ENCODE peak calls at places on chromosomes 12 and 14, in five cellular contexts. V is HCT116, P is mesendoderm, Q is upper lobe of right lung, D is adrenal gland. Y is an unnamed sample. For H3K36me3, the result is how much of the 10 kb centered on the place peaks cover.

GRCh38 chr12:130804216-130804615 is 34.8 kb downstream of the STX2 start:
- DNase-seq in Q (no peak), V (no peak), P (no peak), D (no peak), Y (no peak)

GRCh38 chr14:61502459-61503093 is 181.2 kb downstream of the PRKCH start:
- DNase-seq in P (peak), Q (no peak), D (no peak), V (no peak), Y (no peak)

GRCh38 chr12:88522961-88523360 is 57.3 kb downstream of the KITLG start:
- DNase-seq in Q (no peak), D (no peak), P (no peak), V (no peak), Y (no peak)

GRCh38 chr14:99575043-99576023 is 28.7 kb downstream of the CCDC85C start:
- DNase-seq in V (no peak), Q (peak), D (peak), P (peak), Y (peak)

GRCh38 chr14:105867961-105868599 is 341.7 kb downstream of the TMEM121 start:
- DNase-seq in V (no peak), Q (no peak), P (no peak), D (peak), Y (peak)

GRCh38 chr12:31868980-31869379 is 90.2 kb upstream of the RESF1 start:
- DNase-seq in D (peak), P (no peak), Q (no peak), V (no peak), Y (peak)

GRCh38 chr12:130952106-130952505 is 1.6 kb upstream of the ADGRD1 start:
- DNase-seq in D (no peak), P (peak), V (no peak), Q (no peak), Y (no peak)

GRCh38 chr12:100927825-100928224 is 133.2 kb downstream of the ANO4 start:
- DNase-seq in P (no peak), Q (no peak), D (no peak), V (peak), Y (no peak)

GRCh38 chr14:103848720-103849077 is 1.3 kb upstream of the PPP1R13B start:
- DNase-seq in Q (no peak), V (no peak), P (no peak), D (no peak), Y (no peak)
- H3K4me3 ChIP-seq in Q (peak), V (no peak), P (no peak), D (no peak), Y (no peak)

GRCh38 chr14:51704465-51705050 is 52.8 kb downstream of the FRMD6 start:
- DNase-seq in V (no peak), D (no peak), P (peak), Q (no peak), Y (no peak)
- H3K27ac ChIP-seq in V (no peak), D (no peak), P (peak), Q (no peak), Y (no peak)

DNA sequence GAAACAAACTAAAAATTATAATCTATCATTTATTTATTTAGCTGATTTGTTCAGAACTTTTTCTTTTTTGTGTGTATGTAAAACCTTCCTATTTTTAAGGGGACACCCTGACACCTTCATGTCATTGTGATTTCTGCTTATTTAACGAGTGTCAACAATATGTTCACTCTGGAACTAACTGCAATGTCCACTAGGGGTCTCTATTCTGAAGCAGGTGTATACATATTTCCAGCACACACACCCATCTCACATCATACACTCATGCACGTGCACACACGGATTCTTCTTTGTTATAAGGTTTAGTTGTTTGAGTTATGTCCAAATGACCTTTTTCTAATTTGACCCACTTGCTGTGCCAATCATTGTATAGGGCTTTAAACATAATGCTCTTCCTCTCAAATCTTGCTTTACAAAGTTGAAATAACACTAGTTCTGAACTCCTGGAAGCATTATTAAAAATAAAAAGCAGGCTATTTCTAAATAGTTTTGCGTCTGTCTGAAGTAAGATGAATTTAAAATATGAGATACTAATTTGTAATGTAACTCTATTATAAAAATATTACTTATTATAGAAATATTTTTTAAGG is 15.5 kb downstream of the E2F7 start:
- DNase-seq in V (peak), P (peak), Q (no peak), D (peak), Y (no peak)
- H3K36me3 ChIP-seq in V (under half), P (under half), Q (under half), D (under half), Y (half or more)

DNA sequence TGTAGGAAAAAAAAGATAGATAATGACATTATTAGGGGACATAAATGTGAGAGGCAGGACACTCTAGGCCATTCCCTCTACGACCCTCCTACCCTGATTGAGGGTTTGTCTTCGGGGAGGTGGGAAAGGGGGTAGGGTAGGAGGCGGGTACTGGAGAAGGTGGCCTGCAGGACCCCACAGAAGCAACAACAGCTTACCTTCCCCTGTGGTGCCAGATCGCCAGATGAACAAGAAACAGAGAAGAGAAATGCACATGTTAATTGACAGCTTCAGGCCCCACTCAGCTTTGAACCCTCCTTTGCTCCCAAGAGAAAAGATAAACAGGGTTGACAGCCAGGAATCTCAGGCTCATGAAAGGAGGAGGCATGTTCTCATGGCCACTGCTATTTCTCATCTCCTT is 4.8 kb downstream of the PHB2 start:
- DNase-seq in D (no peak), V (no peak), Q (peak), P (no peak), Y (no peak)
- H3K4me3 ChIP-seq in D (no peak), V (no peak), Q (no peak), P (no peak), Y (no peak)

GRCh38 chr14:96267336-96267735 is 11.3 kb downstream of the BDKRB1 start:
- DNase-seq in P (peak), D (no peak), V (no peak), Q (no peak), Y (peak)

GRCh38 chr14:96267916-96268315 is 11.9 kb downstream of the BDKRB1 start:
- DNase-seq in D (no peak), Q (no peak), P (no peak), V (no peak), Y (no peak)

GRCh38 chr14:96268426-96269358 is 12.7 kb downstream of the BDKRB1 start:
- DNase-seq in D (no peak), Q (no peak), P (no peak), V (no peak), Y (peak)

GRCh38 chr14:96270565-96271420 is 14.8 kb downstream of the BDKRB1 start:
- DNase-seq in Q (no peak), P (no peak), V (no peak), D (no peak), Y (no peak)

GRCh38 chr14:96269359-96269710 is 13.3 kb downstream of the BDKRB1 start:
- DNase-seq in P (no peak), V (no peak), Q (no peak), D (no peak), Y (no peak)
- H3K27ac ChIP-seq in P (no peak), V (no peak), Q (no peak), D (no peak), Y (peak)

GRCh38 chr12:54549774-54550451 is 512 bp downstream of the PDE1B start:
- DNase-seq in V (no peak), Q (no peak), P (peak), D (no peak), Y (no peak)

GRCh38 chr12:54546511-54546910 is 2.9 kb upstream of the PDE1B start:
- DNase-seq in V (no peak), P (no peak), Q (no peak), D (no peak), Y (no peak)

GRCh38 chr12:54544743-54545142 is 4.7 kb upstream of the PDE1B start:
- DNase-seq in P (no peak), D (no peak), Q (no peak), V (no peak), Y (no peak)
- H3K36me3 ChIP-seq in P (under half), D (under half), Q (under half), V (under half), Y (under half)